ENCODE peak calls at places on chromosomes 5 and 9, in seven cellular contexts. One of them, this sample, is unnamed.

GRCh38 chr9:14365667-14366066 is 51.7 kb upstream of the NFIB start:
- DNase-seq in prostate gland: no peak
- DNase-seq in NCI-H2171: no peak
- DNase-seq in hippocampal formation: no peak
- DNase-seq in SHP77: no peak
- DNase-seq in T-helper 17 cell: no peak
- DNase-seq in NB4: no peak
- DNase-seq in this sample: no peak

GRCh38 chr5:58641533-58641932 is 58.7 kb downstream of the RAB3C start:
- DNase-seq in T-helper 17 cell: no peak
- DNase-seq in hippocampal formation: no peak
- DNase-seq in NCI-H2171: no peak
- DNase-seq in NB4: no peak
- DNase-seq in SHP77: no peak
- DNase-seq in prostate gland: no peak
- DNase-seq in this sample: no peak

GRCh38 chr9:4987996-4988421 is 2.9 kb downstream of the JAK2 start:
- DNase-seq in hippocampal formation: peak; percentile 5
- DNase-seq in SHP77: peak; percentile 24
- DNase-seq in T-helper 17 cell: no peak
- DNase-seq in NCI-H2171: peak; percentile 69
- DNase-seq in prostate gland: peak; percentile 53
- DNase-seq in NB4: peak; percentile 93
- DNase-seq in this sample: no peak

GRCh38 chr9:122860319-122861142 is 32.1 kb upstream of the PDCL start:
- DNase-seq in T-helper 17 cell: no peak
- DNase-seq in NCI-H2171: no peak
- DNase-seq in NB4: no peak
- DNase-seq in SHP77: no peak
- DNase-seq in prostate gland: no peak
- DNase-seq in hippocampal formation: no peak
- DNase-seq in this sample: no peak

GRCh38 chr9:137318565-137318964 is 16.5 kb upstream of the NRARP start:
- DNase-seq in SHP77: no peak
- DNase-seq in hippocampal formation: no peak
- DNase-seq in NB4: no peak
- DNase-seq in T-helper 17 cell: no peak
- DNase-seq in NCI-H2171: no peak
- DNase-seq in prostate gland: no peak
- DNase-seq in this sample: peak; percentile 49

GRCh38 chr5:143350790-143351603 is 52.5 kb downstream of the NR3C1 start:
- DNase-seq in NCI-H2171: no peak
- DNase-seq in NB4: peak; percentile 66
- DNase-seq in SHP77: no peak
- DNase-seq in T-helper 17 cell: no peak
- DNase-seq in hippocampal formation: no peak
- DNase-seq in prostate gland: no peak
- DNase-seq in this sample: no peak

GRCh38 chr9:131856105-131856504 is 116.2 kb upstream of the RAPGEF1 start:
- DNase-seq in hippocampal formation: no peak
- DNase-seq in prostate gland: no peak
- DNase-seq in NB4: no peak
- DNase-seq in SHP77: no peak
- DNase-seq in T-helper 17 cell: no peak
- DNase-seq in NCI-H2171: no peak
- DNase-seq in this sample: no peak

GRCh38 chr5:165333623-165334022 is 1828.2 kb downstream of the MAT2B start:
- DNase-seq in SHP77: no peak
- DNase-seq in hippocampal formation: no peak
- DNase-seq in NB4: peak; percentile 7
- DNase-seq in NCI-H2171: no peak
- DNase-seq in prostate gland: no peak
- DNase-seq in T-helper 17 cell: no peak
- DNase-seq in this sample: no peak

GRCh38 chr5:159051431-159052281 is 48.1 kb downstream of the EBF1 start:
- DNase-seq in prostate gland: no peak
- DNase-seq in T-helper 17 cell: no peak
- DNase-seq in SHP77: no peak
- DNase-seq in NB4: peak; percentile 62
- DNase-seq in NCI-H2171: no peak
- DNase-seq in hippocampal formation: peak; percentile 7
- DNase-seq in this sample: peak; percentile 87

GRCh38 chr5:179327026-179327735 is 18.1 kb downstream of the ADAMTS2 start:
- DNase-seq in NCI-H2171: no peak
- DNase-seq in T-helper 17 cell: no peak
- DNase-seq in NB4: peak; percentile 73
- DNase-seq in SHP77: no peak
- DNase-seq in hippocampal formation: no peak
- DNase-seq in prostate gland: no peak
- DNase-seq in this sample: no peak

GRCh38 chr9:81293651-81294050 is 395.7 kb downstream of the TLE1 start:
- DNase-seq in hippocampal formation: no peak
- DNase-seq in prostate gland: no peak
- DNase-seq in NCI-H2171: no peak
- DNase-seq in NB4: no peak
- DNase-seq in T-helper 17 cell: no peak
- DNase-seq in SHP77: no peak
- DNase-seq in this sample: no peak

GRCh38 chr5:144390133-144390532 is 219.5 kb downstream of the KCTD16 start:
- DNase-seq in prostate gland: no peak
- DNase-seq in NB4: no peak
- DNase-seq in SHP77: no peak
- DNase-seq in NCI-H2171: no peak
- DNase-seq in T-helper 17 cell: no peak
- DNase-seq in hippocampal formation: no peak
- DNase-seq in this sample: no peak

GRCh38 chr9:69204869-69205268 is 30.8 kb downstream of the TJP2 start:
- DNase-seq in SHP77: no peak
- DNase-seq in T-helper 17 cell: no peak
- DNase-seq in prostate gland: no peak
- DNase-seq in hippocampal formation: peak; percentile 72
- DNase-seq in NCI-H2171: no peak
- DNase-seq in NB4: no peak
- DNase-seq in this sample: no peak

GRCh38 chr5:154456540-154456939 is 10.7 kb downstream of the SAP30L start:
- DNase-seq in prostate gland: no peak
- DNase-seq in SHP77: no peak
- DNase-seq in NCI-H2171: no peak
- DNase-seq in NB4: no peak
- DNase-seq in hippocampal formation: no peak
- DNase-seq in T-helper 17 cell: no peak
- DNase-seq in this sample: no peak

GRCh38 chr9:137128158-137129088 is 10.5 kb upstream of the GRIN1 start:
- DNase-seq in NB4: peak; percentile 49
- DNase-seq in hippocampal formation: no peak
- DNase-seq in SHP77: no peak
- DNase-seq in NCI-H2171: no peak
- DNase-seq in prostate gland: no peak
- DNase-seq in T-helper 17 cell: no peak
- DNase-seq in this sample: no peak

GRCh38 chr9:122218885-122219855 is 9.6 kb downstream of the LHX6 start:
- DNase-seq in prostate gland: no peak
- DNase-seq in T-helper 17 cell: no peak
- DNase-seq in NCI-H2171: no peak
- DNase-seq in NB4: peak; percentile 94
- DNase-seq in hippocampal formation: no peak
- DNase-seq in SHP77: no peak
- DNase-seq in this sample: no peak

GRCh38 chr9:117403403-117403811 is 11.4 kb downstream of the ASTN2 start:
- DNase-seq in hippocampal formation: peak; percentile 60
- DNase-seq in prostate gland: no peak
- DNase-seq in NCI-H2171: peak; percentile 86
- DNase-seq in NB4: no peak
- DNase-seq in T-helper 17 cell: no peak
- DNase-seq in SHP77: no peak
- DNase-seq in this sample: no peak

GRCh38 chr9:18896531-18897179 is 136.4 kb downstream of the SAXO1 start:
- DNase-seq in NB4: peak; percentile 75
- DNase-seq in hippocampal formation: no peak
- DNase-seq in T-helper 17 cell: no peak
- DNase-seq in prostate gland: no peak
- DNase-seq in NCI-H2171: no peak
- DNase-seq in SHP77: no peak
- DNase-seq in this sample: no peak

GRCh38 chr5:57441557-57441956 is 41.1 kb downstream of the ACTBL2 start:
- DNase-seq in NCI-H2171: peak; percentile 58
- DNase-seq in hippocampal formation: no peak
- DNase-seq in T-helper 17 cell: no peak
- DNase-seq in NB4: peak; percentile 36
- DNase-seq in SHP77: no peak
- DNase-seq in prostate gland: no peak
- DNase-seq in this sample: no peak

GRCh38 chr5:145283101-145283500 is 552.0 kb downstream of the PRELID2 start:
- DNase-seq in SHP77: no peak
- DNase-seq in T-helper 17 cell: no peak
- DNase-seq in NB4: no peak
- DNase-seq in NCI-H2171: no peak
- DNase-seq in hippocampal formation: no peak
- DNase-seq in prostate gland: no peak
- DNase-seq in this sample: no peak

GRCh38 chr5:131462479-131462878 is 172.6 kb downstream of the RAPGEF6 start:
- DNase-seq in hippocampal formation: no peak
- DNase-seq in SHP77: no peak
- DNase-seq in T-helper 17 cell: no peak
- DNase-seq in NCI-H2171: no peak
- DNase-seq in prostate gland: no peak
- DNase-seq in NB4: no peak
- DNase-seq in this sample: no peak

GRCh38 chr5:74863726-74864125 is 2.5 kb downstream of the FAM169A start:
- DNase-seq in T-helper 17 cell: no peak
- DNase-seq in SHP77: no peak
- DNase-seq in hippocampal formation: no peak
- DNase-seq in prostate gland: no peak
- DNase-seq in NCI-H2171: no peak
- DNase-seq in NB4: no peak
- DNase-seq in this sample: no peak

GRCh38 chr9:115204827-115205506 is 87.0 kb upstream of the TNC start:
- DNase-seq in NCI-H2171: no peak
- DNase-seq in prostate gland: no peak
- DNase-seq in T-helper 17 cell: no peak
- DNase-seq in SHP77: no peak
- DNase-seq in NB4: peak; percentile 24
- DNase-seq in hippocampal formation: no peak
- DNase-seq in this sample: no peak

GRCh38 chr5:162929104-162929503 is 508.3 kb upstream of the CCNG1 start:
- DNase-seq in NCI-H2171: no peak
- DNase-seq in SHP77: no peak
- DNase-seq in hippocampal formation: no peak
- DNase-seq in prostate gland: no peak
- DNase-seq in T-helper 17 cell: no peak
- DNase-seq in NB4: no peak
- DNase-seq in this sample: no peak

GRCh38 chr5:134224905-134225779 is 731 bp downstream of the PPP2CA start:
- DNase-seq in SHP77: peak; percentile 36
- DNase-seq in T-helper 17 cell: peak; percentile 60
- DNase-seq in prostate gland: peak; percentile 49
- DNase-seq in NB4: peak; percentile 79
- DNase-seq in NCI-H2171: peak; percentile 50
- DNase-seq in hippocampal formation: peak; percentile 50
- DNase-seq in this sample: peak; percentile 92

GRCh38 chr9:133323991-133324703 is 11.8 kb downstream of the SURF6 start:
- DNase-seq in SHP77: no peak
- DNase-seq in T-helper 17 cell: no peak
- DNase-seq in NB4: no peak
- DNase-seq in prostate gland: no peak
- DNase-seq in NCI-H2171: no peak
- DNase-seq in hippocampal formation: no peak
- DNase-seq in this sample: peak; percentile 12

GRCh38 chr9:100427366-100428263 is 672 bp downstream of the MSANTD3 start:
- DNase-seq in T-helper 17 cell: no peak
- DNase-seq in NCI-H2171: peak; percentile 69
- DNase-seq in SHP77: peak; percentile 43
- DNase-seq in NB4: peak; percentile 58
- DNase-seq in prostate gland: peak; percentile 22
- DNase-seq in hippocampal formation: peak; percentile 15
- DNase-seq in this sample: no peak

GRCh38 chr5:127089206-127089605 is 15.9 kb upstream of the C5orf63 start:
- DNase-seq in NB4: no peak
- DNase-seq in T-helper 17 cell: no peak
- DNase-seq in SHP77: no peak
- DNase-seq in hippocampal formation: no peak
- DNase-seq in NCI-H2171: no peak
- DNase-seq in prostate gland: no peak
- DNase-seq in this sample: no peak

GRCh38 chr5:149130932-149131273 is 10.4 kb upstream of the ABLIM3 start:
- DNase-seq in T-helper 17 cell: no peak
- DNase-seq in NCI-H2171: no peak
- DNase-seq in prostate gland: no peak
- DNase-seq in SHP77: no peak
- DNase-seq in hippocampal formation: no peak
- DNase-seq in NB4: no peak
- DNase-seq in this sample: no peak

GRCh38 chr5:1840071-1840547 is 38.9 kb downstream of the NDUFS6 start:
- DNase-seq in NCI-H2171: no peak
- DNase-seq in SHP77: no peak
- DNase-seq in prostate gland: no peak
- DNase-seq in hippocampal formation: no peak
- DNase-seq in NB4: no peak
- DNase-seq in T-helper 17 cell: no peak
- DNase-seq in this sample: peak; percentile 75

GRCh38 chr9:32378496-32378895 is 5.9 kb upstream of the ACO1 start:
- DNase-seq in hippocampal formation: peak; percentile 19
- DNase-seq in NCI-H2171: peak; percentile 15
- DNase-seq in prostate gland: peak; percentile 20
- DNase-seq in T-helper 17 cell: peak; percentile 14
- DNase-seq in NB4: peak; percentile 91
- DNase-seq in SHP77: peak; percentile 36
- DNase-seq in this sample: no peak

GRCh38 chr5:157245477-157245876 is 20.4 kb upstream of the CYFIP2 start:
- DNase-seq in prostate gland: no peak
- DNase-seq in SHP77: no peak
- DNase-seq in T-helper 17 cell: no peak
- DNase-seq in NCI-H2171: no peak
- DNase-seq in hippocampal formation: no peak
- DNase-seq in NB4: no peak
- DNase-seq in this sample: no peak

GRCh38 chr5:35023531-35024178 is 24.1 kb downstream of the AGXT2 start:
- DNase-seq in prostate gland: no peak
- DNase-seq in NCI-H2171: no peak
- DNase-seq in SHP77: no peak
- DNase-seq in NB4: no peak
- DNase-seq in T-helper 17 cell: no peak
- DNase-seq in hippocampal formation: no peak
- DNase-seq in this sample: no peak

GRCh38 chr5:137890850-137891249 is 1.6 kb downstream of the PKD2L2 start:
- DNase-seq in SHP77: no peak
- DNase-seq in NCI-H2171: no peak
- DNase-seq in T-helper 17 cell: no peak
- DNase-seq in NB4: no peak
- DNase-seq in prostate gland: no peak
- DNase-seq in hippocampal formation: no peak
- DNase-seq in this sample: no peak

GRCh38 chr5:175797521-175798038 is 73.8 kb upstream of the CPLX2 start:
- DNase-seq in prostate gland: no peak
- DNase-seq in NB4: no peak
- DNase-seq in hippocampal formation: no peak
- DNase-seq in SHP77: peak; percentile 90
- DNase-seq in NCI-H2171: peak; percentile 87
- DNase-seq in T-helper 17 cell: no peak
- DNase-seq in this sample: no peak